ENCODE peak calls at places on chromosomes 2 and 18, in four cellular contexts. T, J, E and A are unnamed samples.

GRCh38 chr2:223526106-223526505 is 76.1 kb downstream of the SCG2 start:
- DNase-seq in T (no peak), J (peak; percentile 14), E (no peak), A (no peak)

GRCh38 chr2:54772110-54772509 is 48.6 kb downstream of the EML6 start:
- DNase-seq in T (no peak), J (no peak), E (peak; percentile 69), A (peak; percentile 70)

GRCh38 chr2:44136186-44136585 is 32.5 kb upstream of the PPM1B start:
- DNase-seq in T (no peak), J (peak; percentile 77), E (no peak), A (peak; percentile 51)

GRCh38 chr2:147632193-147632592 is 212.6 kb upstream of the ACVR2A start:
- DNase-seq in T (no peak), J (no peak), E (no peak), A (no peak)

GRCh38 chr2:10160226-10160955 is 37.9 kb downstream of the RRM2 start:
- DNase-seq in T (no peak), J (no peak), E (no peak), A (no peak)

GRCh38 chr18:24799720-24800119 is 339.3 kb downstream of the HRH4 start:
- DNase-seq in T (no peak), J (no peak), E (no peak), A (no peak)

GRCh38 chr2:195009202-195009601 is 647.8 kb upstream of the SLC39A10 start:
- DNase-seq in T (no peak), J (no peak), E (no peak), A (no peak)

GRCh38 chr18:11072632-11073031 is 76.7 kb downstream of the PIEZO2 start:
- DNase-seq in T (no peak), J (no peak), E (no peak), A (no peak)

GRCh38 chr2:167748536-167748935 is 498.9 kb downstream of the STK39 start:
- DNase-seq in T (no peak), J (no peak), E (no peak), A (no peak)

GRCh38 chr2:217959723-217960122 is 43.1 kb downstream of the TNS1 start:
- DNase-seq in T (peak; percentile 15), J (no peak), E (no peak), A (no peak)

GRCh38 chr2:195683174-195683573 is 26.1 kb downstream of the SLC39A10 start:
- DNase-seq in T (no peak), J (no peak), E (no peak), A (peak; percentile 8)

GRCh38 chr2:201444676-201445441 is 6.4 kb downstream of the TRAK2 start:
- DNase-seq in T (no peak), J (no peak), E (no peak), A (no peak)

GRCh38 chr2:227822416-227823003 is 8.9 kb downstream of the CCL20 start:
- DNase-seq in T (no peak), J (no peak), E (no peak), A (no peak)

GRCh38 chr2:217256261-217256660 is 396.4 kb upstream of the TNP1 start:
- DNase-seq in T (no peak), J (no peak), E (no peak), A (no peak)

GRCh38 chr2:159396796-159397195 is 110.3 kb upstream of the WDSUB1 start:
- DNase-seq in T (no peak), J (no peak), E (no peak), A (no peak)

GRCh38 chr18:36337679-36338419 is 40.3 kb downstream of the FHOD3 start:
- DNase-seq in T (no peak), J (no peak), E (no peak), A (no peak)

GRCh38 chr2:238695538-238695937 is 152.3 kb upstream of the TWIST2 start:
- DNase-seq in T (no peak), J (no peak), E (no peak), A (no peak)

GRCh38 chr2:232339121-232340081 is 39.1 kb upstream of the ALPP start:
- DNase-seq in T (peak; percentile 39), J (no peak), E (no peak), A (no peak)

GRCh38 chr18:9147440-9148238 is 11.1 kb downstream of the ANKRD12 start:
- DNase-seq in T (no peak), J (peak; percentile 75), E (peak; percentile 79), A (peak; percentile 59)

GRCh38 chr18:10417679-10418078 is 36.8 kb upstream of the APCDD1 start:
- DNase-seq in T (no peak), J (no peak), E (no peak), A (no peak)

GRCh38 chr2:12587729-12588522 is 128.8 kb upstream of the TRIB2 start:
- DNase-seq in T (no peak), J (peak; percentile 19), E (peak; percentile 22), A (peak; percentile 79)

DNA sequence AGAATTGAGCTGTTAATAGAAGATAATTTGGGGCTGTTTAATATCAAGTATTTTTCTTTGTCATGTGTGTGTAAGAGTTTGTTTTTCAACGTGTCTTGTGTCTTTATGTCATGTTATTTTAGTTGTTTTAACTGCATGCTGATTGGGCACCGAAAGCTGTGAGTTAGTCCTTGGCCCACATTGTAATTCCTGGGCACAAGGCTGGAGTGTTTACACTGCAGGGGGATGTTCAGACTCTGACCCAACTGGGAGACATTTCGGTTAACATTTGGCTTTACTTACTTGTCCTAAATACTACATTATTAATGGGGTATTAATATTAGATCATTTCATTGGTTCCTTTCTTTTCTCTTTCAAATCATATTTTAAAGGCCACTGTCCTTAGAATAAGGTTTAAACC is 381.0 kb downstream of the OSR1 start:
- DNase-seq in T (no peak), J (no peak), E (no peak), A (no peak)
- H3K27ac ChIP-seq in T (peak overlapping the region; percentile 74), J (no peak overlapping the region), E (no peak overlapping the region), A (no peak overlapping the region)

GRCh38 chr2:172058660-172059059 is 26.6 kb upstream of the DLX1 start:
- DNase-seq in T (no peak), J (no peak), E (no peak), A (no peak)
- H3K27ac ChIP-seq in T (no peak overlapping the region), J (no peak overlapping the region), E (no peak overlapping the region), A (no peak overlapping the region)

DNA sequence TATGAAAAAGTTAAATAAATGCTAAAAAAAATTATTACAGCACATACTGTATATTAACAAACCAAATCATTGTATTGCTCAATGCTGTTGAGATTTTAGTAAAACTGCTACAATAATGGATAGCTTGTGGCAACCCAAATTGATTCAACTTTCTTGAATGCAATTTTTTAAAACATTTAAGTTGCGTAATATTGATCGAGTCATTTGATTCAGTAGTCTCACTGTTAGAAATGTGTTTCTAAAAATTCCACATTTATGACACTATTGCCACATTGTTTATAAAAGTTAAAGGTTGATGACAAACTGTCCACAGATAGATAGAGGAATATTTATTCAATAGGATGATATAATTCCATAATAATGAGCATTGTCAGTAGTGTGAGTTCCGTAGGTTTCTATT is 640.7 kb upstream of the CRIM1 start:
- DNase-seq in T (no peak), J (no peak), E (no peak), A (no peak)
- H3K27ac ChIP-seq in T (no peak overlapping the region), J (no peak overlapping the region), E (no peak overlapping the region), A (no peak overlapping the region)

DNA sequence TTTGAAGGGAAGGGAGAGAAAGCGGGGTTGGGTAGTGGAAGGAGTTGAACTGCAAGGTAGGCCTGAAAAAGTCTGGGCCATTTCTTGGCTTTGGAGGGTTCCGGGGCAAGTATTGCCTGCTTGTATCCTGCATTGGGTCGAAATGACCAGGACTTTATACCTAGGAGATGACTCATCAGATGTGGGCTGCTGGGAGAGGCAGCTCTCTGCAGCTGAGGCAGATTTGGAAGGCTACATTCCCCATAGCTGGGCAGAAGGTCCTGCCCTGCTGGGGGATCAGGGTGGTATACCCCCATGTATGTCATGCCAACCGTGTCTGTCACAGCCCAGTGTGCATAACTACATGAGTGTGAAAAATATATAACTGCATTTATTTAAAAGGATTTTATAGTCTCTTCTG is 171.8 kb upstream of the SPRED2 start:
- DNase-seq in T (no peak), J (peak; percentile 22), E (no peak), A (peak; percentile 55)
- H3K27ac ChIP-seq in T (no peak overlapping the region), J (no peak overlapping the region), E (no peak overlapping the region), A (no peak overlapping the region)